ENCODE peak calls at places on chromosome 16, in seven cellular contexts. D, O, U, I, S, V and Y are unnamed samples.

GRCh38 chr16:48099455-48099854 is 56.3 kb downstream of the ABCC12 start:
- DNase-seq in O (no peak), U (no peak), V (no peak), S (peak), I (no peak), D (no peak), Y (no peak)

GRCh38 chr16:55369151-55369550 is 45.1 kb downstream of the IRX6 start:
- DNase-seq in I (no peak), U (no peak), S (no peak), D (no peak), O (no peak), V (no peak), Y (no peak)

GRCh38 chr16:75457485-75458021 is 6.9 kb downstream of the TMEM170A start:
- DNase-seq in D (no peak), O (no peak), V (peak), U (no peak), I (no peak), S (no peak), Y (no peak)

GRCh38 chr16:89395150-89396142 is 94.9 kb downstream of the ANKRD11 start:
- DNase-seq in U (peak), V (peak), I (peak), O (peak), S (no peak), D (no peak), Y (peak)

GRCh38 chr16:77540656-77541055 is 105.8 kb upstream of the ADAMTS18 start:
- DNase-seq in O (no peak), D (no peak), U (no peak), S (no peak), I (no peak), V (no peak), Y (no peak)

GRCh38 chr16:27238016-27238587 is 30.5 kb downstream of the NSMCE1 start:
- DNase-seq in I (peak), U (no peak), O (no peak), V (peak), S (no peak), D (no peak), Y (peak)

GRCh38 chr16:68091604-68092261 is 6.6 kb downstream of the NFATC3 start:
- DNase-seq in I (no peak), O (no peak), U (no peak), S (no peak), V (no peak), D (no peak), Y (no peak)

GRCh38 chr16:76784530-76784929 is 406.5 kb upstream of the MON1B start:
- DNase-seq in S (no peak), V (no peak), U (no peak), D (no peak), I (no peak), O (no peak), Y (no peak)

GRCh38 chr16:69595127-69596036 is 29.6 kb downstream of the NFAT5 start:
- DNase-seq in I (no peak), D (no peak), U (peak), V (no peak), S (peak), O (no peak), Y (no peak)

GRCh38 chr16:15882563-15882962 is 5.8 kb downstream of the CEP20 start:
- DNase-seq in I (no peak), S (no peak), D (no peak), O (no peak), U (no peak), V (no peak), Y (no peak)

GRCh38 chr16:88542231-88542630 is 28.0 kb upstream of the ZC3H18 start:
- DNase-seq in U (no peak), O (no peak), I (no peak), D (no peak), S (no peak), V (no peak), Y (no peak)

GRCh38 chr16:86335266-86336172 is 174.8 kb upstream of the FOXF1 start:
- DNase-seq in V (no peak), U (no peak), S (no peak), D (no peak), O (no peak), I (no peak), Y (no peak)

GRCh38 chr16:67259705-67260104 is 10.9 kb downstream of the SLC9A5 start:
- DNase-seq in U (no peak), V (no peak), S (no peak), O (no peak), D (no peak), I (peak), Y (no peak)

GRCh38 chr16:50547340-50547865 is 793 bp upstream of the NKD1 start:
- DNase-seq in I (peak), D (peak), U (peak), S (peak), V (peak), O (peak), Y (peak)
- H3K27ac ChIP-seq in I (no peak), D (no peak), U (peak), S (no peak), V (peak), O (no peak), Y (no peak)

GRCh38 chr16:83887088-83887487 is 11.8 kb upstream of the MLYCD start:
- DNase-seq in V (peak), U (peak), S (no peak), D (no peak), I (no peak), O (no peak), Y (peak)
- TF ChIP-seq EP300 in V (no peak), U (no peak), S (no peak), D (no peak), I (no peak), O (no peak), Y (no peak)

DNA sequence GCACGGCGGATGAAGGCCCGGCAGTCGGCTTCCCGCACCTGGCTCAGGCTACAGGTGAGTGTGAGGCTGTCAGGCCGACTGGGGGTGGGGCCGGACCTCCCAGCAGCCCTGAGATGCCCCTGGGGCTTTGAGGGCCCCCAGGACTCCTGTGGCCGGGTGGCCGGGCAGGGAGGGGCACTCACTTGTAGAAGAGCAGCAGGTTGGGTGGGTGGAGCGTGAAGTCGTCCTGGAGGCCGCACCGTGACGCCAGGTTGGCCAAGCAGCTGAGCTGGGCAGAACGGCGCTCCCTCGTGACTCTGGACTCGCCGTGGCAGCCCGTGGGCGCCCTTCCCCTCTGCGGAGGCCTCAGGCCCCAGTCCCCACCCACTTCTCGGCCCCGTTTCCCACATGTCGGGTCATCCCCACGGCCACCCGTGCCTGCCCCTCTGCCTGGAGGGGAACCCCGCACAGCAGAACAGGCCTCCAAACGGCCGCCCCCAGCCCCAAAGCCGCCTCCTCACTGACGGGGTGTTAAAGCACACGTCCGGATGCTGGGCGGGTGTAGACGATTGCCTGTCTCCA is 12.9 kb downstream of the RPUSD1 start:
- DNase-seq in I (no peak), D (no peak), V (no peak), U (no peak), O (no peak), S (no peak), Y (no peak)
- H3K27ac ChIP-seq in I (no peak), D (no peak), V (no peak), U (no peak), O (no peak), S (no peak), Y (no peak)

DNA sequence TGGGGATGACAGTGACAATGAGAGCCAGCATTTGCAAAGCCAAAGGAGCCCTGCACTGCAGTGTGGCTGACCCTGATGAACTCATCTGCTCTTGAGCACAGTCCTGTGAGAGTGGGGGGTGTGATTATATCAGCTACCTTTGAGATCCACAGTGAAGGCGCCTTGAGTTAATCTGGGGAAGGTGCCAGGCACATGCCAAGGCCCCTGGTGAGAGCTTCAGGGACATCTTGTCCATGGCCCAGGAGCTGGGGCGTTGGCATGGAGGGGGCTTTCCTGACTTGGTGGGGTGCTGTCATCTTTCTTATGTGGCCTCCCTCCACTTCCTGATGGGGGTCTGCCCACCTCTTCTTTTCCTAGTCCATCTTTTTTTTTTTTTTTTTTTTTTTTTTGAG is 86.5 kb downstream of the SNX29 start:
- DNase-seq in D (no peak), I (no peak), U (no peak), S (no peak), V (no peak), O (no peak), Y (no peak)
- TF ChIP-seq EP300 in D (no peak), I (no peak), U (no peak), S (no peak), V (no peak), O (no peak), Y (no peak)

GRCh38 chr16:56883586-56883985 is 18.6 kb downstream of the SLC12A3 start:
- DNase-seq in D (no peak), S (no peak), U (no peak), O (no peak), V (no peak), I (no peak), Y (no peak)
- H3K27ac ChIP-seq in D (no peak), S (no peak), U (no peak), O (no peak), V (no peak), I (no peak), Y (no peak)